ENCODE peak calls at places on chromosomes 7 and 10, in seven cellular contexts. U, O, N, L, C, S and K are unnamed samples.

GRCh38 chr7:23458044-23458443 is 12.2 kb downstream of the IGF2BP3 start:
- DNase-seq in N (no peak), O (no peak), S (no peak), C (no peak), L (no peak), U (no peak), K (no peak)

GRCh38 chr7:40733578-40733977 is 598.8 kb downstream of the SUGCT start:
- DNase-seq in S (no peak), N (no peak), C (peak; percentile 13), O (no peak), L (no peak), U (no peak), K (no peak)

GRCh38 chr10:60281792-60282353 is 107.8 kb downstream of the ANK3 start:
- DNase-seq in U (no peak), L (no peak), O (no peak), N (no peak), S (no peak), C (no peak), K (no peak)

GRCh38 chr10:35641430-35642015 is 573 bp downstream of the FZD8 start:
- DNase-seq in S (peak; percentile 28), C (no peak), L (peak; percentile 27), N (peak; percentile 42), U (no peak), O (no peak), K (peak; percentile 26)

GRCh38 chr7:4013793-4014192 is 668.3 kb upstream of the FOXK1 start:
- DNase-seq in O (no peak), L (no peak), N (no peak), S (peak; percentile 10), C (no peak), U (no peak), K (no peak)

GRCh38 chr7:130966246-130967009 is 232.4 kb upstream of the KLF14 start:
- DNase-seq in U (no peak), O (no peak), C (no peak), S (no peak), L (no peak), N (peak; percentile 85), K (no peak)

GRCh38 chr7:7816816-7817536 is 98.6 kb upstream of the RPA3 start:
- DNase-seq in U (no peak), L (no peak), C (no peak), O (no peak), N (no peak), S (no peak), K (no peak)

GRCh38 chr7:66355762-66356161 is 150.6 kb downstream of the TPST1 start:
- DNase-seq in L (no peak), S (no peak), N (no peak), U (no peak), C (no peak), O (no peak), K (no peak)

GRCh38 chr7:128108641-128109423 is 77.6 kb upstream of the LRRC4 start:
- DNase-seq in U (no peak), C (no peak), N (no peak), S (no peak), O (no peak), L (no peak), K (no peak)

GRCh38 chr7:22855049-22855392 is 32.4 kb upstream of the TOMM7 start:
- DNase-seq in U (no peak), S (no peak), C (no peak), L (peak; percentile 25), N (no peak), O (no peak), K (no peak)

GRCh38 chr7:116582164-116582732 is 57.4 kb downstream of the CAV1 start:
- DNase-seq in O (no peak), S (no peak), L (no peak), C (no peak), N (peak; percentile 74), U (no peak), K (no peak)

GRCh38 chr10:3780056-3780765 is 4.8 kb downstream of the KLF6 start:
- DNase-seq in L (no peak), C (no peak), U (peak; percentile 22), O (no peak), N (peak; percentile 71), S (no peak), K (no peak)

GRCh38 chr10:3776796-3777571 is 8.0 kb downstream of the KLF6 start:
- DNase-seq in U (peak; percentile 28), C (peak; percentile 72), S (peak; percentile 71), N (peak; percentile 94), O (peak; percentile 18), L (no peak), K (no peak)

GRCh38 chr10:3778708-3779108 is 6.3 kb downstream of the KLF6 start:
- DNase-seq in C (no peak), S (no peak), U (no peak), N (peak; percentile 12), L (no peak), O (no peak), K (no peak)

GRCh38 chr10:3779146-3779707 is 5.8 kb downstream of the KLF6 start:
- DNase-seq in S (no peak), L (no peak), N (peak; percentile 45), U (no peak), O (no peak), C (peak; percentile 26), K (no peak)

DNA sequence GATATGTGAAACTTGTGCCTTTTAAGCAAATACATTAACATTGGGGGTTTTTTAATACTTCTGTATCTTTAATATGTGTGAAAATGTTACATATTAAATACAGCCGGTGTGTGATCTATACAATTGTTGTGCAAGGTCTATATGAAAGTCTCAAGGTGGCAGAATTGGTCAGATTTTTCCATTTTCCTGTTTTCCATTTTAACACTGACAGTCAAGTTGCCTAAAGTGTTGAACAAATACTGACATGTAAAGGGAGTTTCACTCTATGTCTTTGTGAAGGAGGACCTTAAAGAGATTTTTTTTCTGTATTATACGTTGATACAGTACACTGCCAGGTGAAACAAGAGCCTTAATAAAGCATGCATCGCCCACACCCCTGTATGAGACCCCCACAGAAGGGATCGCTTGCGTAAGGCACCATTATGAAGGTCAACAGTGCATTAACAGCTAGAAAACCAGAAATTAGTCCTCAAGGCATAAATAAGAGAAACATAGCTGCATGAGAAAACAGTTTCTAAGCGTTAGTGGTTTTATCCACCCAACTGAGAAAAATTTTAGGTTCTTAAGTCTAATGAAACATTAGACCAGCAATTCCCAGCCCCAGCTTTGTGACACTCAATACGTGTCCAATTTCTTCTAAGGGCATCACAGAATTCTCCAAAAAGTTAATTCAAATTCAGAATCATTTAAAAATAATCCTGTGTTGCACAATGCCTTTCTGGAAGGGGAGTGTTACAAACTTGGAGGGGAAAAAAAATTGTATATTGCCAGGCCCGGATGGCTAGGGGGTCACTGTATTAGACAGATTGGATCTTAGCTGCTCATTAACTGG is 6.9 kb downstream of the KLF6 start:
- DNase-seq in O (no peak), U (no peak), S (no peak), L (no peak), N (peak; percentile 16), C (no peak), K (no peak)
- H3K4me3 ChIP-seq in O (no peak overlapping the region), U (no peak overlapping the region), S (no peak overlapping the region), L (no peak overlapping the region), N (no peak overlapping the region), C (no peak overlapping the region), K (no peak overlapping the region)

DNA sequence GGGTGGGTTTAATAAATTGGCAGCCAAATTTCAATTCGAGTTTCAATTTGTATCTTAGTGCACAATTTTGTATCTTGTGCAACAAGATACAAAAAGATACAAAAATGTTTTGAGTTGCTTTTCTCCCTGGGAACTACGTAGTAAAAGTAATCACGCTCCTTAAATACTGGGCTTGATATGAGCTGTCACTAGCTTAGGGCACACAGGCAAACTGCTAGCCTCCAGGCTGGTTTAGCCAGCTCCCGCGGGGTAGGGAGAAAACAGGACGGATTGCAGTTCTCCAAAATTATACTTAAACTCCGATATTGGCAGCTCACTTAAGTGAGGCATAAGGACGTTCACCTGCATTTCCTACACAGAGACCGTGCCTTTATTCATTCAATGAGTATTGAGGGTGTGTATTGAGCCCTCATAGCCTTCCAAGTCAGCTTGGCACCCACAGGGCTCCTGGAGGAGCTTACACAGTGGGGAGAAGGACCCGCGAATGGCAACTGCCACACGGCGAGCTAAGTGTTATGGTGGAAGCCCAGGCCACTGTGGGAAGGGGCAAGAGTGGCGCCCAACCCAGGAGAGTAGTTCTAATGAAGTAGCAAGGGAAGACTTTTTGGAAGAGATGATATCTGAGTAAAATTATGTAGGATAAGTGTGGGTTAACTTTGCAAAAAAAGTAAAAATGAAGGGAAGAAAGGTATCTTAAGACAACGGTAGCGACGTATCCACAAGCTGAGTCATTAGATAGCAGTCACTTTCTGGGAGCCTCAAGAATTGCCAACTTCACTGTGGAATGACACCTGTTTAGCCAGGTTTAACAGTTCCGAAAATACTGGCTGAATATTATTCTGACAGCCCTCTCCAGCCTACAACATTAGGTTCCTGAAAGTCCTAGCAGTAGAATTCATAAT is 1.6 kb upstream of the EPC1 start:
- DNase-seq in S (no peak), U (peak; percentile 45), L (no peak), C (no peak), O (no peak), N (no peak), K (no peak)
- TF ChIP-seq POLR2A in S (no peak), U (no peak), L (no peak), C (no peak), O (no peak), N (no peak), K (no peak)

GRCh38 chr7:1227814-1228534 is 4.7 kb upstream of the UNCX start:
- DNase-seq in O (no peak), L (no peak), S (no peak), C (no peak), U (no peak), N (no peak), K (no peak)
- H3K4me1 ChIP-seq in O (no peaks in the 10 kb centered on the region), L (peaks cover 10% of the 10 kb centered on the region), S (peaks cover 55% of the 10 kb centered on the region), C (peaks cover 5% of the 10 kb centered on the region), U (no peaks in the 10 kb centered on the region), N (peaks cover 2% of the 10 kb centered on the region), K (no peaks in the 10 kb centered on the region)

DNA sequence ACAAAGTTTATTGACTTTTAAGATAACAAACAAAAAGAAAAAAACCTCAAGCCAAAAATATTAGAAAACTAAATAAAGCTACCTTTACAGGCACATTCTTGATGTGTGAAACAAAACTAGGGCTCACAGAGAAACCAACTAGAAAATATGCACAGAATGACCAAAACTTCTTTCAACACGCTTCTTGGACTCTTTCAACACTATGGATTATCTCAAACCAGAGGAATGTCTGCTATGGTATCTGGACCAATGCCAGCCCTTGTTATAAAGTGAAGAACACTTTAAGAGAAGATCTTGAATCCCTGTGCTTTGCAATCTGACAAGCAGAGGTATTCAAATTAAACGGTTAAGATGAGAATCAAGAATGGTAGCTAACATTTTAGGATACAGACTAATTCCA is 76.6 kb downstream of the DNAJC1 start:
- DNase-seq in N (peak; percentile 94), O (peak; percentile 51), U (no peak), L (peak; percentile 29), C (no peak), S (no peak), K (no peak)
- H3K4me3 ChIP-seq in N (no peak overlapping the region), O (no peak overlapping the region), U (no peak overlapping the region), L (no peak overlapping the region), C (no peak overlapping the region), S (no peak overlapping the region), K (no peak overlapping the region)